ENCODE peak calls at places on chromosomes 3 and 15, in seven cellular contexts. P, D, A, G, S, L and M are unnamed samples.

GRCh38 chr3:25424238-25425013 is 3.6 kb upstream of the RARB start:
- DNase-seq in P (peak), D (no peak), A (no peak), G (no peak), S (no peak), L (no peak), M (no peak)

GRCh38 chr3:88954853-88955252 is 152.6 kb upstream of the EPHA3 start:
- DNase-seq in P (no peak), D (no peak), A (no peak), G (no peak), S (no peak), L (no peak), M (no peak)

GRCh38 chr3:70716832-70717231 is 404.4 kb upstream of the MDFIC2 start:
- DNase-seq in P (peak), D (no peak), A (no peak), G (no peak), S (no peak), L (no peak), M (peak)

GRCh38 chr15:90379263-90379662 is 8.8 kb upstream of the IQGAP1 start:
- DNase-seq in P (no peak), D (no peak), A (no peak), G (no peak), S (no peak), L (no peak), M (no peak)

GRCh38 chr3:124115279-124115678 is 123.4 kb upstream of the ROPN1 start:
- DNase-seq in P (peak), D (no peak), A (no peak), G (no peak), S (no peak), L (no peak), M (no peak)

GRCh38 chr15:91469627-91470567 is 369.8 kb downstream of the SV2B start:
- DNase-seq in P (no peak), D (peak), A (no peak), G (no peak), S (no peak), L (no peak), M (no peak)

GRCh38 chr15:60655252-60655651 is 176.3 kb upstream of the ICE2 start:
- DNase-seq in P (no peak), D (no peak), A (no peak), G (no peak), S (no peak), L (no peak), M (no peak)

GRCh38 chr3:168511428-168512014 is 415.8 kb upstream of the GOLIM4 start:
- DNase-seq in P (peak), D (no peak), A (peak), G (no peak), S (no peak), L (no peak), M (peak)

GRCh38 chr3:187292631-187293513 is 1.3 kb upstream of the MASP1 start:
- DNase-seq in P (peak), D (no peak), A (no peak), G (no peak), S (no peak), L (no peak), M (no peak)

GRCh38 chr15:85980946-85981345 is 98.7 kb upstream of the AGBL1 start:
- DNase-seq in P (no peak), D (no peak), A (no peak), G (no peak), S (no peak), L (no peak), M (no peak)
- TF ChIP-seq CTCF in P (no peak), D (no peak), A (no peak), G (no peak), S (no peak), L (no peak), M (no peak)

DNA sequence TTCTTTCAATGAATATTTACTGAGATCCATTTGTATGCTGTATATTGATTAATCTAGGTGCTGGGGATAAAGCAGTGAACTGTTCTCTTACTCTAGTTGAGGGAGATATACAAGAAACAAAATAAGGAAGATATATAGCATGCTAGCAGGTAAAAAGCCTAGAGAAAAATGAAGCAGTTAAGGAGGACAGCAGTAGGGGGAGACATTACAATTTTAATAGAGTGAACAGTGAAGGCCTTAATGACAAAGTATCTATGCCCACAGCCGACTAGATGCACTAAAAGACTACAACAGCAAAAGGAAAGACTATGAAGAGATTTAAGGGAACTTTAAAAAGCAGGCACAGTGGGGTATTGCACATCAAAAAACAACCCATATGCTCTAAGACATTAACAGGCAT is 81.4 kb downstream of the XRN1 start:
- DNase-seq in P (no peak), D (no peak), A (no peak), G (no peak), S (no peak), L (no peak), M (no peak)
- TF ChIP-seq CTCF in P (peak), D (no peak), A (no peak), G (no peak), S (no peak), L (no peak), M (peak)

GRCh38 chr3:38842266-38842965 is 26.4 kb upstream of the SCN10A start:
- DNase-seq in P (no peak), D (no peak), A (no peak), G (no peak), S (no peak), L (no peak), M (no peak)

GRCh38 chr3:38840987-38841386 is 25.0 kb upstream of the SCN10A start:
- DNase-seq in P (no peak), D (no peak), A (no peak), G (no peak), S (no peak), L (no peak), M (no peak)

GRCh38 chr3:38843898-38844297 is 27.9 kb upstream of the SCN10A start:
- DNase-seq in P (peak), D (no peak), A (no peak), G (no peak), S (no peak), L (peak), M (peak)
- TF ChIP-seq CTCF in P (peak), D (peak), A (no peak), G (no peak), S (no peak), L (peak), M (peak)

DNA sequence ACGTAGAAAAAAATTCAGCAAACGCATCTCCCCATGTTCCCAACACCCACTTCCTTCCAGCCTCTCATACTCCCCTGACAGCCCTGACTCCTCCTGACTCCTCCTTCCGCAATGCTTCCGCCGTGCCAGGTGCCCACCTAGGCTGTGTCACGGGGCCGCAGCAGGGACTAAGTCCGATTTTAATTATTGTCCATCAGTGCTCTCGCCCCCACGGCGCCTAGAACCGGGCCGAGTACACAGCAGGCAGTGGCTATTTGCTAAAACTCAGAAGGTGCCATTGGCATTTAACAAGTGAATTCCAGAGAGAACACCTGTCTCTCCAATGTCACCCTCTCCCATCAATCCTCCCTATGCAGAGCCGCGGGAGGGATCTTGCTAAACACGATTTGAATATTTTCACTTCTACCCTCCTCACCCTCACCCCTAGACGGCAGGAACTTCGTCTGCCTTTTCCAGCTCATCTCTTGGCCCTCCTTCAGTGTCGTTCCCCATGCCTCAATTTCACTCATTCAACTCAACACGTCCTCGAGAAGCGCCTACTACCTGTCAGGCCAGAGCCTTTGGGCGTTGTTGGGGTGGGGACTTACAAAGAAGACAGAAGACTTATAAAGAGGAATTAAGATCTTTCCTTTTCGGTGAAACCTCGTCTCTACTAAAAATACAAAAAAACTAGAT is 11.5 kb upstream of the SHF start:
- DNase-seq in P (no peak), D (no peak), A (no peak), G (peak), S (no peak), L (no peak), M (peak)
- TF ChIP-seq CTCF in P (no peak), D (no peak), A (no peak), G (no peak), S (no peak), L (no peak), M (no peak)

DNA sequence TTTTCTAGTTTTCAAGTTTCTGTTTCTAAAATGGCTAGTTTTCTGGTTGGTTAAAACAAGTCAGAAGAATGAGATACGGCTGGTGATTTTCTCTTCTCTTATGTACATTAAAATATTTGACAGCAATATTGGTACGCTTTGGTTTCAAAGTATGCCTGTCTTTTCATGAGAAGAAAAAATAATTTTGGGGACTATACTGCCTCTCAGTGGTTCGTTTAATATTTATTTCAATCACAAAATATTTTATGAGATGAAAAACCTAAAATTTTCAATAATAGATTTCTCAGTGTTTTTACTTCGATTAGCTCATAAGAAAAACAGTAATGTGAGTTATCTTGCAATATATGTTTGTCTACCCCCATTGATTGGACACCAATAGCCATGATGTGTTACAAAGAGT is 72.8 kb upstream of the AADACL2 start:
- DNase-seq in P (peak), D (no peak), A (no peak), G (no peak), S (no peak), L (no peak), M (no peak)
- TF ChIP-seq CTCF in P (peak), D (no peak), A (no peak), G (no peak), S (peak), L (no peak), M (peak)

GRCh38 chr3:101689291-101689690 is 2.8 kb upstream of the RPL24 start:
- DNase-seq in P (peak), D (no peak), A (no peak), G (no peak), S (no peak), L (no peak), M (no peak)
- TF ChIP-seq CTCF in P (no peak), D (no peak), A (no peak), G (no peak), S (no peak), L (no peak), M (no peak)

GRCh38 chr15:50210462-50211264 is 28.7 kb downstream of the SLC27A2 start:
- DNase-seq in P (no peak), D (no peak), A (no peak), G (no peak), S (no peak), L (no peak), M (no peak)
- TF ChIP-seq CTCF in P (no peak), D (no peak), A (no peak), G (no peak), S (no peak), L (no peak), M (no peak)

GRCh38 chr3:196947860-196948441 is 5.6 kb upstream of the NCBP2 start:
- DNase-seq in P (no peak), D (no peak), A (no peak), G (no peak), S (no peak), L (no peak), M (no peak)

GRCh38 chr3:196948442-196949365 is 6.4 kb upstream of the NCBP2 start:
- DNase-seq in P (peak), D (no peak), A (no peak), G (no peak), S (no peak), L (no peak), M (no peak)

GRCh38 chr3:196949750-196950149 is 7.4 kb upstream of the NCBP2 start:
- DNase-seq in P (no peak), D (no peak), A (no peak), G (no peak), S (no peak), L (no peak), M (no peak)

GRCh38 chr3:196951371-196951770 is 9.0 kb upstream of the NCBP2 start:
- DNase-seq in P (no peak), D (no peak), A (no peak), G (no peak), S (no peak), L (no peak), M (no peak)

DNA sequence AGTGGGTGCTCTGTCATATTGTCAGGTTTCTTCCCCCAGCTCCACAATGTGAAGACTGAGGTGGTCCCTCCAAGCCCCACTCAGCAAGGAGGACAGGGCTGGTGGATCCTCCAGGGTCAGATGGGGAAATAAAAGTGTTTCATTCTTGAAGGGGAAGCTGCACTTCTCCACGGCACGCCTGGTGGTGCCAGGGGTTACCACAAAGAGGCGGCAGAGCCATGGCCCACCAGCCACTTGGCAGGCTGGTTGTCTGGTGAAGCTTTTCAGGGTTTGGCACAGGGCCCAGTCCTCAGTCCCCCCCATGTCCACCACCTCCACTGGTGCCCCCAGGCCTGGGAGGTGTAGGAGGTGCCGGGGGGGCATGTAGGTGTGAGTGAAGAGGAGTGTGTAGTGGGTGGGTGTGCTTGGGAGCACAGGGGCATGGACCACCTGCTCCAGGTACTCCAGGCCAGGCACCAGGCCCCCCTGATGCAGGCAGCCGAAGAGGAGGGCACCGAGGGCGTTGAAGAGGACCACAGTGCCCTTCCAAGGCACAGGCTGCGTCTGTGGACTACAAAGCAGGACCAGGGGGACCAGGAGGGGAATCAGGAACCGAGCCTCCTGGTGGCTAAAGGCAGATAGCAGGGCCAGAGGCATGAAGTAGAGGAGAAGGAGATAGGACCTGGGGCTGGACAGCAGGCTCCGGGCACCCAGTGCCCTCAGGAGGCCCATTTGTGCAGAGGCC is 5.0 kb upstream of the NCBP2 start:
- DNase-seq in P (no peak), D (no peak), A (no peak), G (no peak), S (no peak), L (no peak), M (no peak)
- TF ChIP-seq CTCF in P (peak), D (no peak), A (no peak), G (no peak), S (no peak), L (no peak), M (no peak)